ENCODE peak calls at places on chromosomes 3 and 15, in eight cellular contexts. M is ELF-1; P is effector memory CD8-positive, alpha-beta T cell; O is activated gamma-delta T cell treated with Interleukin-2 at 50 U/mL for 16 hours; C is hepatic stellate cell; Q is AG10803; S is HCEC 1CT; A is posterior cingulate gyrus. V is an unnamed sample.

GRCh38 chr3:158279584-158279983 is 169.7 kb downstream of the RSRC1 start:
- DNase-seq in C (no peak), S (no peak), O (no peak), A (no peak), M (no peak), P (no peak), Q (no peak), V (no peak)

GRCh38 chr3:120404876-120405275 is 45.9 kb downstream of the FSTL1 start:
- DNase-seq in P (no peak), O (no peak), A (no peak), S (peak; percentile 15), Q (no peak), M (no peak), C (no peak), V (peak; percentile 30)

GRCh38 chr15:89837134-89837829 is 22.6 kb upstream of the ANPEP start:
- DNase-seq in A (no peak), C (no peak), M (no peak), O (no peak), S (peak; percentile 29), Q (peak; percentile 76), P (no peak), V (peak; percentile 38)

GRCh38 chr3:4394048-4394447 is 73.0 kb downstream of the SUMF1 start:
- DNase-seq in A (no peak), C (no peak), M (no peak), Q (no peak), S (peak; percentile 54), P (peak; percentile 3), O (peak; percentile 28), V (peak; percentile 53)

GRCh38 chr3:112803472-112803871 is 43.2 kb downstream of the CD200R1L start:
- DNase-seq in A (no peak), O (no peak), Q (peak; percentile 52), M (no peak), S (no peak), C (no peak), P (no peak), V (no peak)

GRCh38 chr3:137746808-137747207 is 17.3 kb upstream of the SOX14 start:
- DNase-seq in Q (no peak), P (no peak), S (no peak), C (no peak), A (no peak), O (no peak), M (no peak), V (no peak)

GRCh38 chr3:72032435-72033118 is 247.6 kb upstream of the PROK2 start:
- DNase-seq in A (no peak), Q (no peak), O (no peak), M (no peak), S (no peak), C (no peak), P (no peak), V (no peak)

GRCh38 chr3:135460273-135460672 is 505.3 kb upstream of the PPP2R3A start:
- DNase-seq in C (no peak), M (no peak), Q (no peak), A (no peak), P (no peak), S (no peak), O (no peak), V (no peak)

GRCh38 chr3:117887896-117888295 is 1146.8 kb downstream of the IGSF11 start:
- DNase-seq in S (no peak), C (no peak), M (no peak), O (no peak), Q (no peak), P (no peak), A (no peak), V (peak; percentile 40)

GRCh38 chr3:192482391-192482790 is 244.9 kb downstream of the FGF12 start:
- DNase-seq in A (no peak), Q (no peak), O (no peak), S (no peak), M (no peak), P (no peak), C (no peak), V (peak; percentile 13)

GRCh38 chr3:158743664-158744566 is 11.7 kb upstream of the RARRES1 start:
- DNase-seq in A (no peak), P (no peak), Q (no peak), S (no peak), M (no peak), O (no peak), C (no peak), V (no peak)

GRCh38 chr15:58490405-58491150 is 58.8 kb downstream of the LIPC start:
- DNase-seq in O (no peak), S (no peak), Q (no peak), C (no peak), M (no peak), A (no peak), P (no peak), V (no peak)

GRCh38 chr15:71042356-71042922 is 72.8 kb upstream of the THSD4 start:
- DNase-seq in S (peak; percentile 24), Q (no peak), O (no peak), C (no peak), P (no peak), M (no peak), A (no peak), V (peak; percentile 22)

GRCh38 chr3:182292586-182292985 is 500.7 kb upstream of the ATP11B start:
- DNase-seq in O (no peak), C (no peak), S (no peak), Q (no peak), A (no peak), P (no peak), M (no peak), V (peak; percentile 18)

GRCh38 chr3:134463676-134464611 is 21.8 kb downstream of the ANAPC13 start:
- DNase-seq in M (peak; percentile 98), P (no peak), Q (peak; percentile 100), S (peak; percentile 53), O (no peak), C (peak; percentile 80), A (peak; percentile 17), V (peak; percentile 99)

GRCh38 chr3:23646201-23646955 is 159.4 kb upstream of the UBE2E1 start:
- DNase-seq in M (peak; percentile 72), C (no peak), P (no peak), S (no peak), O (no peak), Q (no peak), A (no peak), V (no peak)

GRCh38 chr15:57323806-57324589 is 52.3 kb upstream of the CGNL1 start:
- DNase-seq in C (peak; percentile 32), P (no peak), M (peak; percentile 58), O (no peak), S (peak; percentile 43), A (no peak), Q (peak; percentile 16), V (peak; percentile 50)

GRCh38 chr15:42348083-42348482 is 11.2 kb upstream of the CAPN3 start:
- DNase-seq in P (no peak), Q (peak; percentile 69), M (no peak), A (no peak), O (no peak), C (no peak), S (peak; percentile 78), V (peak; percentile 84)

GRCh38 chr15:49712846-49713450 is 92.1 kb downstream of the DTWD1 start:
- DNase-seq in A (no peak), P (no peak), M (no peak), C (no peak), Q (no peak), S (no peak), O (no peak), V (no peak)

GRCh38 chr15:39184701-39185390 is 396.0 kb upstream of the THBS1 start:
- DNase-seq in A (no peak), M (no peak), C (no peak), P (no peak), S (no peak), O (no peak), Q (no peak), V (no peak)

GRCh38 chr15:64678126-64678819 is 97.1 kb downstream of the RBPMS2 start:
- DNase-seq in O (no peak), P (no peak), C (no peak), A (no peak), M (no peak), S (no peak), Q (no peak), V (no peak)

GRCh38 chr3:90055721-90056120 is 948.3 kb downstream of the EPHA3 start:
- DNase-seq in O (no peak), P (no peak), C (peak; percentile 10), S (peak; percentile 40), A (no peak), Q (no peak), M (no peak), V (no peak)

GRCh38 chr3:46252980-46253379 is 10.7 kb downstream of the CCR3 start:
- DNase-seq in M (no peak), S (no peak), O (no peak), C (no peak), A (no peak), P (no peak), Q (no peak), V (no peak)

GRCh38 chr3:124563376-124563775 is 166.9 kb upstream of the UMPS start:
- DNase-seq in O (no peak), C (peak; percentile 29), Q (no peak), S (no peak), M (no peak), A (no peak), P (no peak), V (no peak)

GRCh38 chr3:135706758-135707375 is 258.7 kb upstream of the PPP2R3A start:
- DNase-seq in M (no peak), S (no peak), Q (no peak), A (no peak), P (no peak), O (no peak), C (no peak), V (peak; percentile 1)

GRCh38 chr3:62567097-62568021 is 194.0 kb upstream of the FEZF2 start:
- DNase-seq in C (peak; percentile 61), S (peak; percentile 86), O (no peak), A (no peak), P (no peak), Q (peak; percentile 90), M (peak; percentile 7), V (peak; percentile 84)

GRCh38 chr3:123143669-123144411 is 57.9 kb upstream of the SEC22A start:
- DNase-seq in C (no peak), S (peak; percentile 8), P (no peak), Q (peak; percentile 12), M (peak; percentile 58), A (no peak), O (no peak), V (no peak)

GRCh38 chr3:1275495-1275894 is 182.7 kb downstream of the CNTN6 start:
- DNase-seq in O (no peak), C (no peak), P (no peak), M (no peak), Q (no peak), S (no peak), A (no peak), V (no peak)

GRCh38 chr15:42919794-42920280 is 741 bp downstream of the TTBK2 start:
- DNase-seq in S (peak; percentile 23), C (peak; percentile 17), M (peak; percentile 44), A (peak; percentile 9), P (peak; percentile 25), Q (peak; percentile 42), O (no peak), V (peak; percentile 44)

GRCh38 chr3:37892917-37893595 is 31.4 kb downstream of the CTDSPL start:
- DNase-seq in M (no peak), S (peak; percentile 52), Q (peak; percentile 23), C (peak; percentile 10), O (no peak), P (no peak), A (peak; percentile 23), V (no peak)